ENCODE peak calls at places on chromosomes 3 and 15, in eight cellular contexts. One of them, this sample, is unnamed.

GRCh38 chr3:68984011-68984410 is 29.5 kb downstream of the EOGT start:
- DNase-seq in fibroblast of the aortic adventitia: no peak
- DNase-seq in stomach: no peak
- DNase-seq in uterus: no peak
- DNase-seq in HCT116: no peak
- DNase-seq in OCI-LY7: no peak
- DNase-seq in astrocyte: no peak
- DNase-seq in epithelial cell of proximal tubule: no peak
- DNase-seq in this sample: no peak

GRCh38 chr3:8769088-8769822 is at the start of gene OXTR:
- DNase-seq in fibroblast of the aortic adventitia: peak
- DNase-seq in stomach: peak
- DNase-seq in uterus: peak
- DNase-seq in HCT116: no peak
- DNase-seq in OCI-LY7: peak
- DNase-seq in astrocyte: peak
- DNase-seq in epithelial cell of proximal tubule: no peak
- DNase-seq in this sample: peak

GRCh38 chr3:123568034-123568433 is 16.8 kb downstream of the HACD2 start:
- DNase-seq in fibroblast of the aortic adventitia: no peak
- DNase-seq in stomach: no peak
- DNase-seq in uterus: no peak
- DNase-seq in HCT116: no peak
- DNase-seq in OCI-LY7: no peak
- DNase-seq in astrocyte: no peak
- DNase-seq in epithelial cell of proximal tubule: no peak
- DNase-seq in this sample: no peak

GRCh38 chr3:160980740-160981139 is 124.4 kb downstream of the B3GALNT1 start:
- DNase-seq in fibroblast of the aortic adventitia: no peak
- DNase-seq in stomach: no peak
- DNase-seq in uterus: no peak
- DNase-seq in HCT116: no peak
- DNase-seq in OCI-LY7: no peak
- DNase-seq in astrocyte: no peak
- DNase-seq in epithelial cell of proximal tubule: no peak
- DNase-seq in this sample: no peak

GRCh38 chr3:48798998-48799397 is 48.7 kb downstream of the PRKAR2A start:
- DNase-seq in fibroblast of the aortic adventitia: peak
- DNase-seq in stomach: peak
- DNase-seq in uterus: no peak
- DNase-seq in HCT116: no peak
- DNase-seq in OCI-LY7: no peak
- DNase-seq in astrocyte: no peak
- DNase-seq in epithelial cell of proximal tubule: no peak
- DNase-seq in this sample: no peak

GRCh38 chr3:38343797-38344594 is 2.6 kb upstream of the XYLB start:
- DNase-seq in fibroblast of the aortic adventitia: peak
- DNase-seq in stomach: no peak
- DNase-seq in uterus: no peak
- DNase-seq in HCT116: no peak
- DNase-seq in OCI-LY7: no peak
- DNase-seq in astrocyte: no peak
- DNase-seq in epithelial cell of proximal tubule: no peak
- DNase-seq in this sample: peak

GRCh38 chr15:66789029-66790025 is 87.3 kb downstream of the SMAD6 start:
- DNase-seq in fibroblast of the aortic adventitia: peak
- DNase-seq in stomach: peak
- DNase-seq in uterus: peak
- DNase-seq in HCT116: no peak
- DNase-seq in OCI-LY7: peak
- DNase-seq in astrocyte: peak
- DNase-seq in epithelial cell of proximal tubule: no peak
- DNase-seq in this sample: peak

GRCh38 chr3:2770451-2770850 is 339.7 kb downstream of the IL5RA start:
- DNase-seq in fibroblast of the aortic adventitia: no peak
- DNase-seq in stomach: no peak
- DNase-seq in uterus: no peak
- DNase-seq in HCT116: no peak
- DNase-seq in OCI-LY7: no peak
- DNase-seq in astrocyte: no peak
- DNase-seq in epithelial cell of proximal tubule: peak
- DNase-seq in this sample: peak

GRCh38 chr3:73623316-73623715 is 1.4 kb downstream of the PDZRN3 start:
- DNase-seq in fibroblast of the aortic adventitia: peak
- DNase-seq in stomach: no peak
- DNase-seq in uterus: no peak
- DNase-seq in HCT116: no peak
- DNase-seq in OCI-LY7: no peak
- DNase-seq in astrocyte: no peak
- DNase-seq in epithelial cell of proximal tubule: no peak
- DNase-seq in this sample: no peak

GRCh38 chr3:3902156-3902555 is 102.9 kb downstream of the LRRN1 start:
- DNase-seq in fibroblast of the aortic adventitia: no peak
- DNase-seq in stomach: no peak
- DNase-seq in uterus: no peak
- DNase-seq in HCT116: no peak
- DNase-seq in OCI-LY7: no peak
- DNase-seq in astrocyte: no peak
- DNase-seq in epithelial cell of proximal tubule: peak
- DNase-seq in this sample: no peak

GRCh38 chr3:5195605-5196004 is 8.1 kb downstream of the EDEM1 start:
- DNase-seq in fibroblast of the aortic adventitia: no peak
- DNase-seq in stomach: no peak
- DNase-seq in uterus: no peak
- DNase-seq in HCT116: no peak
- DNase-seq in OCI-LY7: peak
- DNase-seq in astrocyte: peak
- DNase-seq in epithelial cell of proximal tubule: no peak
- DNase-seq in this sample: peak

GRCh38 chr3:71589132-71589531 is 5.6 kb upstream of the FOXP1 start:
- DNase-seq in fibroblast of the aortic adventitia: no peak
- DNase-seq in stomach: no peak
- DNase-seq in uterus: no peak
- DNase-seq in HCT116: no peak
- DNase-seq in OCI-LY7: no peak
- DNase-seq in astrocyte: no peak
- DNase-seq in epithelial cell of proximal tubule: no peak
- DNase-seq in this sample: no peak
- TF ChIP-seq CTCF in fibroblast of the aortic adventitia: no peak
- TF ChIP-seq CTCF in stomach: no peak
- TF ChIP-seq CTCF in uterus: no peak
- TF ChIP-seq CTCF in HCT116: no peak
- TF ChIP-seq CTCF in OCI-LY7: no peak
- TF ChIP-seq CTCF in astrocyte: no peak
- TF ChIP-seq CTCF in epithelial cell of proximal tubule: no peak
- TF ChIP-seq CTCF in this sample: no peak

GRCh38 chr15:32718082-32718821 is 448 bp downstream of the GREM1 start:
- DNase-seq in fibroblast of the aortic adventitia: no peak
- DNase-seq in stomach: no peak
- DNase-seq in uterus: no peak
- DNase-seq in HCT116: no peak
- DNase-seq in OCI-LY7: no peak
- DNase-seq in astrocyte: no peak
- DNase-seq in epithelial cell of proximal tubule: no peak
- DNase-seq in this sample: peak

GRCh38 chr15:32718822-32719716 is 1.3 kb downstream of the GREM1 start:
- DNase-seq in fibroblast of the aortic adventitia: no peak
- DNase-seq in stomach: peak
- DNase-seq in uterus: no peak
- DNase-seq in HCT116: no peak
- DNase-seq in OCI-LY7: no peak
- DNase-seq in astrocyte: no peak
- DNase-seq in epithelial cell of proximal tubule: no peak
- DNase-seq in this sample: peak

GRCh38 chr15:32716960-32717289 is 879 bp upstream of the GREM1 start:
- DNase-seq in fibroblast of the aortic adventitia: no peak
- DNase-seq in stomach: no peak
- DNase-seq in uterus: no peak
- DNase-seq in HCT116: no peak
- DNase-seq in OCI-LY7: no peak
- DNase-seq in astrocyte: no peak
- DNase-seq in epithelial cell of proximal tubule: no peak
- DNase-seq in this sample: peak

GRCh38 chr15:32716216-32716959 is 1.4 kb upstream of the GREM1 start:
- DNase-seq in fibroblast of the aortic adventitia: no peak
- DNase-seq in stomach: no peak
- DNase-seq in uterus: no peak
- DNase-seq in HCT116: no peak
- DNase-seq in OCI-LY7: no peak
- DNase-seq in astrocyte: no peak
- DNase-seq in epithelial cell of proximal tubule: no peak
- DNase-seq in this sample: peak

DNA sequence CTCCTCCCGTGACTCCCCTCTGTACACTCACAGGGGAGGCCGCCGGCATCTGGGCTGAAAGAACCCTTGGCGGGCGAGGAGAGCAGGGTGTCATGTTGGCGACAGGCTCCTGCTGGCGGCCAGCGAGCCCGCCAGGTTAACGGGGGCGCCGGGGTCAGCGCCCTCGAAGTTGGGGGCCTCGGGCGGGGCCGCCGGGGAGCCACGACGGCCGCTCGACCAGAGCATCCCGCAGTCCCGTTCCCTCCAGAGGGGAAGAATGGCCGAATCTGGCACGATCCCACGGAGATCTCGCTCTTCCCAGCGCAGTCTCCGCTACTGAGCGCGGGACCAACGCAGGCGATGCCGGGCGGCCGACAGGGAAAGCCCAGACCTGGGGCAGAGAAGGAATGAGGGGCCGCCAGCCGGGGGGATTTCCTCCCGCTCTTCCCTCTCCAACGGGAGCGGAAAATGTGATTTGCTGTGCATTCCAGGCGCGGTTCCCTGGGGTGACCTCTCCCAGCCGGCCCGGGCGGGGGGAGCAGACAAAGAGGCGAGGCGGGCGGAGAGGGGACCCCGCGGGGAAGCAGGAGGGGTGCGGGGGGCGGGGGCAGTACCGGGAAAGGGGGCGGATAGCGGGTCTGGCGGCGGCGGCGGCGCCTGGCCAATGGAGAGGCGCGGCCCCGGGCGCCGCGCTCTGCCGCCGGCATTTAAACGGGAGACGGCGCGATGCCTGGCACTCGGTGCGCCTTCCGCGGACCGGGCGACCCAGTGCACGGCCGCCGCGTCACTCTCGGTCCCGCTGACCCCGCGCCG is at the start of gene GREM1:
- DNase-seq in fibroblast of the aortic adventitia: peak
- DNase-seq in stomach: no peak
- DNase-seq in uterus: no peak
- DNase-seq in HCT116: no peak
- DNase-seq in OCI-LY7: no peak
- DNase-seq in astrocyte: peak
- DNase-seq in epithelial cell of proximal tubule: no peak
- DNase-seq in this sample: peak
- H3K4me3 ChIP-seq in fibroblast of the aortic adventitia: peak
- H3K4me3 ChIP-seq in stomach: peak
- H3K4me3 ChIP-seq in uterus: peak
- H3K4me3 ChIP-seq in HCT116: no peak
- H3K4me3 ChIP-seq in OCI-LY7: no peak
- H3K4me3 ChIP-seq in astrocyte: peak
- H3K4me3 ChIP-seq in epithelial cell of proximal tubule: peak
- H3K4me3 ChIP-seq in this sample: peak

DNA sequence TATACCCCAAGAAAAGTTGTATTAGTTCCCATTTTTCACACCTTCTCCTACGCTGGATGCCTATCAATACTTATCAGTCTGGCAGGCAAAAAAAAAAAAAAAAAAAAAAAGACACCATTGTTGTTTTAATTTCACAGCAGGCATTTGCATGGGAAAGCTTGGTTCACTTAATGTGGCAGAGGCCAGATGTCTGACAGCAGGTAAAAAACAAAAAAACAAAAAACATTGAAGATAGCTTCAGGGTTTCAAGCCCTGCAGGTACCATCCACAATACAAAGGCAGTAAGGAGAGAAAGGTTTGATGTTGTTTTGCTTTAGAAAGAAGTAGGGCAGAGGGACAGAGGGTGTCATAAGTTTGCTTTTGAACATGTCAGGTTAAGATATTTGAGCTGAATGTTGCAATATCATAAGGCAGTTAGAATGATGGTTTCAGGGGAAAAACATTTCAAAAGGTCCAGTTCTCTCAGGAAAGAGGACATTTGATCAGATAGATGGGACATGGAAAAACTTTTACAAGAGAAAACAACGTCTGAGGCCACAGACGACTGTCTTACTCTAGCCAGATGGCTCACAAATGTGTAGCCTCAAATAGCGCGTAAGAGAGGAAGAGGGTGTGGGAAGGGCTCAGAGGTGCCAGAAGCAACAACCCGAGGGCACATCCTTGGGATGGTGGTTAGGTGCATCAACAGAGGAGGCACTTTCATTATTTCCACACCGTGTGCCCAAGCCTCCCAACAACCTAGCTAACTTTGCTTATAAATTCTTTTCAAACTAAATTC is 25.7 kb downstream of the PCOLCE2 start:
- DNase-seq in fibroblast of the aortic adventitia: peak
- DNase-seq in stomach: no peak
- DNase-seq in uterus: no peak
- DNase-seq in HCT116: no peak
- DNase-seq in OCI-LY7: no peak
- DNase-seq in astrocyte: peak
- DNase-seq in epithelial cell of proximal tubule: no peak
- DNase-seq in this sample: peak
- TF ChIP-seq CTCF in fibroblast of the aortic adventitia: no peak
- TF ChIP-seq CTCF in stomach: no peak
- TF ChIP-seq CTCF in uterus: no peak
- TF ChIP-seq CTCF in HCT116: no peak
- TF ChIP-seq CTCF in OCI-LY7: no peak
- TF ChIP-seq CTCF in astrocyte: no peak
- TF ChIP-seq CTCF in epithelial cell of proximal tubule: no peak
- TF ChIP-seq CTCF in this sample: no peak

GRCh38 chr3:20043398-20043797 is 3.2 kb downstream of the KAT2B start:
- DNase-seq in fibroblast of the aortic adventitia: peak
- DNase-seq in stomach: peak
- DNase-seq in uterus: peak
- DNase-seq in HCT116: no peak
- DNase-seq in OCI-LY7: peak
- DNase-seq in astrocyte: no peak
- DNase-seq in epithelial cell of proximal tubule: no peak
- DNase-seq in this sample: peak
- H3K4me3 ChIP-seq in fibroblast of the aortic adventitia: peak
- H3K4me3 ChIP-seq in stomach: peak
- H3K4me3 ChIP-seq in uterus: no peak
- H3K4me3 ChIP-seq in HCT116: no peak
- H3K4me3 ChIP-seq in OCI-LY7: peak
- H3K4me3 ChIP-seq in astrocyte: no peak
- H3K4me3 ChIP-seq in epithelial cell of proximal tubule: no peak
- H3K4me3 ChIP-seq in this sample: peak

This sample was measured in fibroblast of villous mesenchyme.